ENCODE peak calls at places on chromosomes 5 and 9, in five cellular contexts. G, P, J, I and X are unnamed samples.

GRCh38 chr9:71985070-71985956 is 73.9 kb downstream of the C9orf85 start:
- DNase-seq in G (no peak), P (no peak), J (no peak), I (no peak), X (no peak)

GRCh38 chr9:2351324-2351723 is 270.3 kb upstream of the VLDLR start:
- DNase-seq in G (no peak), P (no peak), J (no peak), I (no peak), X (no peak)

GRCh38 chr9:136510561-136510960 is 27.7 kb upstream of the SEC16A start:
- DNase-seq in G (no peak), P (no peak), J (no peak), I (no peak), X (no peak)

GRCh38 chr9:109968702-109969450 is 188.9 kb downstream of the PALM2AKAP2 start:
- DNase-seq in G (peak; percentile 37), P (peak; percentile 49), J (no peak), I (no peak), X (no peak)

GRCh38 chr9:35723908-35724307 is 8.1 kb downstream of the TLN1 start:
- DNase-seq in G (no peak), P (no peak), J (no peak), I (no peak), X (no peak)

GRCh38 chr5:34803974-34804373 is 35.0 kb upstream of the TTC23L start:
- DNase-seq in G (peak; percentile 61), P (no peak), J (no peak), I (no peak), X (peak; percentile 11)

GRCh38 chr9:116190595-116190994 is 37.0 kb downstream of the PAPPA start:
- DNase-seq in G (no peak), P (no peak), J (no peak), I (peak; percentile 6), X (no peak)

GRCh38 chr5:38756068-38756467 is 89.7 kb upstream of the OSMR start:
- DNase-seq in G (no peak), P (peak; percentile 34), J (no peak), I (no peak), X (no peak)

GRCh38 chr9:128729766-128730517 is 6.0 kb upstream of the ZDHHC12 start:
- DNase-seq in G (no peak), P (no peak), J (no peak), I (no peak), X (no peak)

GRCh38 chr5:119322948-119323629 is 32.7 kb upstream of the TNFAIP8 start:
- DNase-seq in G (peak; percentile 63), P (no peak), J (no peak), I (no peak), X (no peak)

GRCh38 chr5:129094924-129095797 is 612 bp downstream of the ISOC1 start:
- DNase-seq in G (peak; percentile 68), P (peak; percentile 56), J (peak; percentile 78), I (peak; percentile 33), X (peak; percentile 64)

GRCh38 chr9:70220216-70220615 is 38.6 kb upstream of the SMC5 start:
- DNase-seq in G (no peak), P (peak; percentile 1), J (no peak), I (no peak), X (no peak)

GRCh38 chr9:112087506-112087905 is 87.6 kb downstream of the SUSD1 start:
- DNase-seq in G (no peak), P (no peak), J (no peak), I (no peak), X (no peak)

GRCh38 chr5:54206580-54207229 is 103.7 kb downstream of the ARL15 start:
- DNase-seq in G (no peak), P (no peak), J (no peak), I (no peak), X (no peak)

GRCh38 chr9:100938507-100938906 is 90.0 kb upstream of the PLPPR1 start:
- DNase-seq in G (no peak), P (no peak), J (no peak), I (no peak), X (no peak)

GRCh38 chr9:88736136-88736637 is 201.2 kb downstream of the NXNL2 start:
- DNase-seq in G (peak; percentile 43), P (no peak), J (no peak), I (no peak), X (no peak)

GRCh38 chr5:154197801-154198461 is 7.4 kb downstream of the GALNT10 start:
- DNase-seq in G (no peak), P (peak; percentile 80), J (no peak), I (no peak), X (peak; percentile 13)